ENCODE peak calls at places on chromosome 21, in eight cellular contexts. T, V, X, A, S, E, M and W are unnamed samples.

GRCh38 chr21:24023936-24024335 is 1583.3 kb downstream of the MRPL39 start:
- DNase-seq in T (no peak), S (no peak), V (no peak), E (no peak), M (peak; percentile 9), A (no peak), X (no peak), W (no peak)

GRCh38 chr21:46253610-46254124 is 25.1 kb upstream of the LSS start:
- DNase-seq in E (no peak), M (no peak), A (no peak), V (no peak), X (no peak), T (no peak), S (no peak), W (no peak)

GRCh38 chr21:37225440-37225839 is 41.7 kb downstream of the VPS26C start:
- DNase-seq in A (no peak), M (no peak), X (peak; percentile 10), T (no peak), E (no peak), V (no peak), S (peak; percentile 70), W (no peak)

GRCh38 chr21:42163511-42163863 is 55.5 kb upstream of the ABCG1 start:
- DNase-seq in E (no peak), X (no peak), S (no peak), M (no peak), T (no peak), V (no peak), A (no peak), W (no peak)

GRCh38 chr21:20971296-20971921 is 26.8 kb upstream of the NCAM2 start:
- DNase-seq in T (peak; percentile 33), X (no peak), S (peak; percentile 59), E (no peak), M (peak; percentile 55), A (peak; percentile 15), V (no peak), W (no peak)

GRCh38 chr21:34834852-34835501 is 166.2 kb downstream of the CLIC6 start:
- DNase-seq in V (no peak), A (no peak), X (no peak), S (no peak), M (no peak), E (no peak), T (no peak), W (no peak)

GRCh38 chr21:26845750-26846035 is 484 bp upstream of the ADAMTS1 start:
- DNase-seq in E (no peak), A (no peak), V (no peak), M (no peak), T (no peak), X (no peak), S (no peak), W (no peak)

GRCh38 chr21:41692216-41692615 is 74.6 kb downstream of the RIPK4 start:
- DNase-seq in V (no peak), T (no peak), A (no peak), X (no peak), E (no peak), M (no peak), S (no peak), W (no peak)

GRCh38 chr21:26756491-26757159 is 88.6 kb downstream of the ADAMTS1 start:
- DNase-seq in S (no peak), X (no peak), T (no peak), M (no peak), A (no peak), E (no peak), V (no peak), W (no peak)

GRCh38 chr21:15293251-15293650 is 228.5 kb upstream of the NRIP1 start:
- DNase-seq in T (no peak), M (peak; percentile 18), X (no peak), E (no peak), A (peak; percentile 85), V (no peak), S (no peak), W (no peak)

GRCh38 chr21:15731243-15731613 is 1.4 kb downstream of the USP25 start:
- DNase-seq in M (no peak), E (no peak), T (no peak), X (no peak), V (no peak), S (no peak), A (no peak), W (no peak)

GRCh38 chr21:26554365-26554764 is 18.7 kb downstream of the CYYR1 start:
- DNase-seq in T (no peak), E (no peak), A (no peak), X (no peak), M (no peak), S (no peak), V (no peak), W (no peak)

GRCh38 chr21:32459972-32460371 is 47.5 kb downstream of the EVA1C start:
- DNase-seq in X (no peak), V (no peak), A (no peak), T (no peak), E (no peak), M (no peak), S (no peak), W (no peak)

GRCh38 chr21:32412998-32413504 is 545 bp downstream of the EVA1C start:
- DNase-seq in X (no peak), E (no peak), S (no peak), T (peak; percentile 49), A (no peak), V (peak; percentile 80), M (no peak), W (peak; percentile 31)

GRCh38 chr21:33495743-33496142 is 4.2 kb upstream of the DNAJC28 start:
- DNase-seq in T (no peak), A (no peak), V (no peak), M (no peak), S (no peak), X (no peak), E (no peak), W (no peak)

GRCh38 chr21:14454642-14455009 is 71.7 kb upstream of the HSPA13 start:
- DNase-seq in V (no peak), E (no peak), X (no peak), A (no peak), S (no peak), M (no peak), T (no peak), W (no peak)

GRCh38 chr21:18244721-18245486 is at the start of gene CHODL:
- DNase-seq in A (no peak), M (peak; percentile 47), E (no peak), S (no peak), V (no peak), T (peak; percentile 14), X (no peak), W (no peak)

GRCh38 chr21:36563301-36563926 is 83.5 kb upstream of the CLDN14 start:
- DNase-seq in M (no peak), S (no peak), E (no peak), T (no peak), X (no peak), V (no peak), A (no peak), W (no peak)

GRCh38 chr21:37675202-37675801 is 241.0 kb downstream of the KCNJ6 start:
- DNase-seq in E (no peak), S (no peak), A (no peak), M (peak; percentile 28), V (peak; percentile 78), T (peak; percentile 60), X (peak; percentile 42), W (peak; percentile 30)

GRCh38 chr21:31426235-31426797 is 82.3 kb upstream of the TIAM1 start:
- DNase-seq in A (no peak), T (no peak), E (no peak), M (no peak), S (peak; percentile 10), V (no peak), X (no peak), W (no peak)

GRCh38 chr21:32120231-32120630 is 158.6 kb downstream of the MIS18A start:
- DNase-seq in V (no peak), S (no peak), E (no peak), A (no peak), T (no peak), X (no peak), M (no peak), W (no peak)

GRCh38 chr21:45209685-45210284 is 77.9 kb downstream of the POFUT2 start:
- DNase-seq in V (no peak), S (peak; percentile 91), T (no peak), E (no peak), M (no peak), X (no peak), A (no peak), W (no peak)

GRCh38 chr21:37463083-37463780 is 96.7 kb downstream of the DYRK1A start:
- DNase-seq in E (no peak), M (peak; percentile 24), T (no peak), A (peak; percentile 23), X (no peak), S (peak; percentile 55), V (no peak), W (no peak)

GRCh38 chr21:33976082-33976979 is 60.7 kb upstream of the ATP5PO start:
- DNase-seq in E (peak; percentile 64), S (peak; percentile 95), X (peak; percentile 47), T (peak; percentile 37), V (no peak), A (peak; percentile 96), M (peak; percentile 89), W (peak; percentile 24)

GRCh38 chr21:39022901-39023693 is 160.2 kb downstream of the PSMG1 start:
- DNase-seq in S (no peak), M (no peak), T (peak; percentile 87), X (no peak), A (peak; percentile 63), E (no peak), V (peak; percentile 87), W (no peak)

GRCh38 chr21:25759573-25759972 is 24.8 kb downstream of the GABPA start:
- DNase-seq in S (no peak), T (no peak), X (no peak), M (no peak), E (no peak), A (no peak), V (no peak), W (no peak)

GRCh38 chr21:39188521-39189139 is 5.4 kb upstream of the PSMG1 start:
- DNase-seq in E (no peak), S (no peak), T (no peak), A (no peak), M (no peak), X (no peak), V (no peak), W (no peak)

GRCh38 chr21:35019631-35020032 is 29.5 kb downstream of the RUNX1 start:
- DNase-seq in M (no peak), E (no peak), S (no peak), A (no peak), V (no peak), T (no peak), X (no peak), W (no peak)

GRCh38 chr21:32548978-32549377 is 36.3 kb downstream of the TCP10L start:
- DNase-seq in X (no peak), A (no peak), S (no peak), E (no peak), M (no peak), V (no peak), T (no peak), W (no peak)